ENCODE peak calls at places on chromosomes 7 and 10, in five cellular contexts. P is HCT116, C is neural progenitor cell, G is body of pancreas, Q is bronchial epithelial cell. T is an unnamed sample.

GRCh38 chr10:1199897-1200721 is 143.9 kb downstream of the WDR37 start:
- DNase-seq in G (no peak), P (no peak), C (no peak), Q (no peak), T (no peak)

GRCh38 chr7:25515876-25516275 is 287.6 kb upstream of the NPVF start:
- DNase-seq in Q (peak; percentile 52), G (no peak), P (no peak), C (no peak), T (no peak)

GRCh38 chr10:5071411-5072198 is 22.6 kb upstream of the AKR1C3 start:
- DNase-seq in P (no peak), C (peak; percentile 64), Q (peak; percentile 87), G (peak; percentile 89), T (peak; percentile 96)

GRCh38 chr7:38525857-38526256 is 105.3 kb downstream of the AMPH start:
- DNase-seq in P (no peak), G (no peak), C (no peak), Q (peak; percentile 3), T (no peak)

GRCh38 chr7:17044868-17045267 is 163.1 kb upstream of the AGR3 start:
- DNase-seq in C (no peak), Q (no peak), P (no peak), G (no peak), T (no peak)

GRCh38 chr10:122162566-122163181 is 108.4 kb upstream of the BTBD16 start:
- DNase-seq in G (no peak), C (no peak), P (no peak), Q (no peak), T (no peak)

GRCh38 chr7:44194069-44194468 is 4.8 kb upstream of the GCK start:
- DNase-seq in C (no peak), G (no peak), P (no peak), Q (peak; percentile 59), T (no peak)

GRCh38 chr7:29987083-29987482 is 2.5 kb downstream of the SCRN1 start:
- DNase-seq in P (no peak), G (no peak), C (no peak), Q (peak; percentile 53), T (peak; percentile 10)

GRCh38 chr10:72834183-72834825 is 59.2 kb upstream of the OIT3 start:
- DNase-seq in G (peak; percentile 45), Q (peak; percentile 65), C (peak; percentile 74), P (peak; percentile 48), T (peak; percentile 29)

GRCh38 chr10:70960783-70961570 is 72.6 kb upstream of the PCBD1 start:
- DNase-seq in P (no peak), G (no peak), Q (no peak), C (no peak), T (no peak)

GRCh38 chr7:121544726-121545125 is 148.6 kb upstream of the FAM3C start:
- DNase-seq in P (peak; percentile 100), G (no peak), C (no peak), Q (peak; percentile 99), T (peak; percentile 98)

GRCh38 chr10:14758994-14759664 is 15.6 kb downstream of the FAM107B start:
- DNase-seq in C (no peak), G (peak; percentile 52), Q (peak; percentile 19), P (peak; percentile 48), T (no peak)

GRCh38 chr7:27918503-27918902 is 178.5 kb downstream of the TAX1BP1 start:
- DNase-seq in Q (no peak), C (no peak), G (no peak), P (no peak), T (no peak)

GRCh38 chr10:110547139-110547761 is 20.2 kb upstream of the SMC3 start:
- DNase-seq in P (peak; percentile 66), C (peak; percentile 75), Q (peak; percentile 61), G (no peak), T (no peak)

GRCh38 chr7:145065451-145065850 is 229.6 kb upstream of the TPK1 start:
- DNase-seq in Q (no peak), G (no peak), C (no peak), P (no peak), T (no peak)

GRCh38 chr7:36887235-36887634 is 162.9 kb upstream of the AOAH start:
- DNase-seq in Q (no peak), G (no peak), C (no peak), P (no peak), T (no peak)

GRCh38 chr10:27794157-27794556 is 48.5 kb upstream of the MKX start:
- DNase-seq in Q (peak; percentile 5), C (peak; percentile 16), G (no peak), P (no peak), T (no peak)

GRCh38 chr7:101953248-101953819 is 135.9 kb downstream of the CUX1 start:
- DNase-seq in Q (peak; percentile 43), C (no peak), P (peak; percentile 23), G (peak; percentile 33), T (no peak)

GRCh38 chr7:130333832-130334231 is 10.8 kb upstream of the CPA5 start:
- DNase-seq in G (no peak), C (no peak), Q (no peak), P (no peak), T (no peak)

GRCh38 chr7:108290344-108291134 is 160.4 kb upstream of the LAMB4 start:
- DNase-seq in P (no peak), G (no peak), C (peak; percentile 25), Q (no peak), T (no peak)

GRCh38 chr7:122528879-122529481 is 169.9 kb downstream of the RNF133 start:
- DNase-seq in G (no peak), Q (peak; percentile 59), C (peak; percentile 73), P (peak; percentile 39), T (peak; percentile 4)

GRCh38 chr7:50068026-50068425 is 25.0 kb downstream of the ZPBP start:
- DNase-seq in G (peak; percentile 53), Q (peak; percentile 39), C (peak; percentile 4), P (peak; percentile 31), T (peak; percentile 4)

GRCh38 chr7:98879198-98879988 is 1.1 kb downstream of the TRRAP start:
- DNase-seq in Q (peak; percentile 35), C (peak; percentile 48), G (peak; percentile 64), P (peak; percentile 27), T (no peak)
- TF ChIP-seq CTCF in Q (peak; percentile 38), C (peak; percentile 7), G (peak; percentile 18), P (peak; percentile 1), T (peak; percentile 36)

GRCh38 chr7:15916666-15917388 is 230.3 kb upstream of the MEOX2 start:
- DNase-seq in G (no peak), P (no peak), C (no peak), Q (peak; percentile 18), T (no peak)
- H3K4me3 ChIP-seq in G (no peak overlapping the region), P (no peak overlapping the region), C (no peak overlapping the region), Q (no peak overlapping the region), T (no peak overlapping the region)

DNA sequence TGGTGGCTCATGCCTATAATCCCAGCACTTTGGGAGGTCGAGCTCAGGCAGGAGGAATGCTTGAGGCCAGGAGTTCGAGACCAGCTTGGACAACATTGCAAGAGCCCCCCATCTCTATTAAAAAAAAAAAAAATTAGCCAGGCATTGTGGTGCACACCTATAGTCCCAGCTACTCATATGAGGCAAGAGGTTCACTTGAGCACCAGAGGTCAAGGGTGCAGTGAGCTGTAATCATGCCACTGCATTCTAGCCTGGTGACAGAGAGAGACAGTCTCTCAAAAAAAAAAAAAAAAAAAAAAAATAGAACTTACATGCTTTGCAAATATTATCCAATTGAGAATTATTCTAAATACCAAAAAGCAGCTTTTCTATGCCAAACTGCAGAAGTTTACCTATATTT is 11.0 kb downstream of the KIN start:
- DNase-seq in C (no peak), P (no peak), Q (no peak), G (no peak), T (no peak)
- H3K36me3 ChIP-seq in C (peaks cover 5% of the 10 kb centered on the region), P (peaks cover 22% of the 10 kb centered on the region), Q (peaks cover 6% of the 10 kb centered on the region), G (peaks cover 16% of the 10 kb centered on the region), T (no peaks in the 10 kb centered on the region)

GRCh38 chr7:74048999-74049599 is 21.1 kb downstream of the ELN start:
- DNase-seq in G (no peak), Q (no peak), P (no peak), C (no peak), T (no peak)

GRCh38 chr7:74049997-74050798 is 22.2 kb downstream of the ELN start:
- DNase-seq in Q (no peak), G (no peak), P (no peak), C (no peak), T (no peak)

GRCh38 chr7:74052628-74053027 is 24.7 kb downstream of the ELN start:
- DNase-seq in G (no peak), Q (no peak), C (no peak), P (no peak), T (no peak)

GRCh38 chr7:74051629-74052410 is 23.8 kb downstream of the ELN start:
- DNase-seq in P (peak; percentile 34), Q (peak; percentile 26), G (peak; percentile 77), C (peak; percentile 66), T (no peak)

GRCh38 chr7:74051193-74051592 is 23.2 kb downstream of the ELN start:
- DNase-seq in G (no peak), P (no peak), Q (no peak), C (no peak), T (no peak)
- TF ChIP-seq CTCF in G (no peak), P (no peak), Q (no peak), C (no peak), T (no peak)

GRCh38 chr7:156458011-156458410 is 182.6 kb upstream of the RNF32 start:
- DNase-seq in C (no peak), G (no peak), Q (no peak), P (no peak), T (no peak)

GRCh38 chr7:156456503-156457115 is 184.0 kb upstream of the RNF32 start:
- DNase-seq in G (peak; percentile 35), Q (no peak), P (no peak), C (no peak), T (no peak)

GRCh38 chr7:156459582-156459981 is 181.0 kb upstream of the RNF32 start:
- DNase-seq in P (no peak), G (no peak), C (no peak), Q (no peak), T (no peak)

GRCh38 chr7:156459067-156459466 is 181.5 kb upstream of the RNF32 start:
- DNase-seq in G (no peak), C (no peak), P (no peak), Q (no peak), T (no peak)

GRCh38 chr7:156456032-156456431 is 184.5 kb upstream of the RNF32 start:
- DNase-seq in G (no peak), P (no peak), C (no peak), Q (no peak), T (no peak)
- H3K4me3 ChIP-seq in G (no peak overlapping the region), P (no peak overlapping the region), C (no peak overlapping the region), Q (no peak overlapping the region), T (no peak overlapping the region)

GRCh38 chr10:102154466-102155116 is 2.4 kb downstream of the NOLC1 start:
- DNase-seq in C (no peak), P (no peak), Q (no peak), G (no peak), T (no peak)
- H3K36me3 ChIP-seq in C (no peaks in the 10 kb centered on the region), P (peaks cover 43% of the 10 kb centered on the region), Q (peaks cover 30% of the 10 kb centered on the region), G (peaks cover 16% of the 10 kb centered on the region), T (peaks cover 7% of the 10 kb centered on the region)

GRCh38 chr7:2520131-2520807 is 695 bp downstream of the LFNG start:
- DNase-seq in P (no peak), C (peak; percentile 61), Q (no peak), G (peak; percentile 57), T (no peak)
- TF ChIP-seq CTCF in P (no peak), C (peak; percentile 15), Q (peak; percentile 16), G (peak; percentile 25), T (peak; percentile 22)

T was measured in kidney epithelial cell.